ENCODE peak calls at places on chromosomes 13 and 19, in five cellular contexts. B is astrocyte of the cerebellum, R is ascending aorta, U is psoas muscle, X is foreskin keratinocyte. S is an unnamed sample.

GRCh38 chr19:18939922-18940775 is 868 bp downstream of the HOMER3 start:
- DNase-seq in B (no peak), R (peak; percentile 80), U (peak; percentile 76), X (peak; percentile 49), S (no peak)

GRCh38 chr19:45448887-45449299 is 18.9 kb upstream of the FOSB start:
- DNase-seq in B (no peak), R (no peak), U (no peak), X (peak; percentile 92), S (no peak)

GRCh38 chr19:1258707-1259205 is 10.4 kb downstream of the MIDN start:
- DNase-seq in B (no peak), R (no peak), U (no peak), X (no peak), S (no peak)

GRCh38 chr19:51422053-51422448 is 4.6 kb upstream of the SIGLEC10 start:
- DNase-seq in B (peak; percentile 6), R (peak; percentile 83), U (peak; percentile 71), X (peak; percentile 20), S (peak; percentile 92)

GRCh38 chr13:92721610-92722009 is 505.0 kb upstream of the GPC6 start:
- DNase-seq in B (no peak), R (no peak), U (no peak), X (no peak), S (no peak)

GRCh38 chr19:27885361-27885760 is 1327.6 kb downstream of the UQCRFS1 start:
- DNase-seq in B (no peak), R (no peak), U (no peak), X (no peak), S (no peak)

GRCh38 chr19:2438178-2438577 is 10.8 kb upstream of the TIMM13 start:
- DNase-seq in B (no peak), R (no peak), U (no peak), X (no peak), S (no peak)

GRCh38 chr19:45103625-45104319 is 10.8 kb downstream of the PPP1R37 start:
- DNase-seq in B (no peak), R (no peak), U (no peak), X (no peak), S (no peak)

GRCh38 chr13:101115762-101116161 is 300.5 kb downstream of the NALCN start:
- DNase-seq in B (peak; percentile 26), R (no peak), U (no peak), X (peak; percentile 20), S (no peak)

GRCh38 chr13:91280806-91281205 is 66.7 kb upstream of the MIR17HG start:
- DNase-seq in B (no peak), R (no peak), U (no peak), X (peak; percentile 17), S (no peak)

GRCh38 chr19:46386151-46386550 is 27.2 kb downstream of the CCDC8 start:
- DNase-seq in B (no peak), R (peak; percentile 52), U (no peak), X (no peak), S (no peak)

GRCh38 chr13:40292108-40292507 is 374.3 kb downstream of the FOXO1 start:
- DNase-seq in B (no peak), R (no peak), U (no peak), X (no peak), S (no peak)

GRCh38 chr19:288911-289310 is 2.3 kb downstream of the PLPP2 start:
- DNase-seq in B (no peak), R (no peak), U (no peak), X (no peak), S (no peak)

GRCh38 chr13:113862766-113863510 is 938 bp downstream of the GAS6 start:
- DNase-seq in B (no peak), R (no peak), U (peak; percentile 55), X (peak; percentile 34), S (peak; percentile 29)

GRCh38 chr13:46607768-46608553 is 55.0 kb downstream of the LRCH1 start:
- DNase-seq in B (no peak), R (no peak), U (no peak), X (no peak), S (no peak)

GRCh38 chr13:74966814-74967213 is 515.2 kb downstream of the TBC1D4 start:
- DNase-seq in B (no peak), R (no peak), U (no peak), X (no peak), S (no peak)

GRCh38 chr19:19169236-19170052 is 619 bp downstream of the MEF2B start:
- DNase-seq in B (no peak), R (no peak), U (no peak), X (no peak), S (no peak)

GRCh38 chr13:91185294-91185863 is 162.1 kb upstream of the MIR17HG start:
- DNase-seq in B (peak; percentile 15), R (no peak), U (no peak), X (peak; percentile 20), S (no peak)

GRCh38 chr19:11421607-11422098 is 2.5 kb upstream of the RGL3 start:
- DNase-seq in B (no peak), R (no peak), U (peak; percentile 42), X (no peak), S (no peak)

GRCh38 chr13:75357576-75358295 is 124.2 kb downstream of the TBC1D4 start:
- DNase-seq in B (no peak), R (no peak), U (no peak), X (peak; percentile 55), S (no peak)

GRCh38 chr19:2807379-2808128 is 12.1 kb upstream of the ZNF554 start:
- DNase-seq in B (no peak), R (no peak), U (no peak), X (no peak), S (no peak)

GRCh38 chr19:31214086-31214485 is 135.2 kb downstream of the TSHZ3 start:
- DNase-seq in B (peak; percentile 99), R (peak; percentile 89), U (peak; percentile 80), X (peak; percentile 99), S (no peak)

GRCh38 chr19:12913011-12913561 is 6.0 kb downstream of the SYCE2 start:
- DNase-seq in B (peak; percentile 32), R (peak; percentile 77), U (peak; percentile 65), X (no peak), S (no peak)

GRCh38 chr13:24502567-24503375 is 9.8 kb downstream of the PARP4 start:
- DNase-seq in B (no peak), R (no peak), U (peak; percentile 38), X (peak; percentile 78), S (no peak)

GRCh38 chr19:40326201-40326600 is 22.0 kb downstream of the C19orf47 start:
- DNase-seq in B (no peak), R (no peak), U (no peak), X (no peak), S (no peak)

GRCh38 chr19:12938536-12939291 is at the start of gene CALR:
- DNase-seq in B (no peak), R (no peak), U (no peak), X (peak; percentile 30), S (no peak)

GRCh38 chr13:72390909-72391308 is 336.5 kb downstream of the MZT1 start:
- DNase-seq in B (no peak), R (no peak), U (no peak), X (peak; percentile 97), S (no peak)

DNA sequence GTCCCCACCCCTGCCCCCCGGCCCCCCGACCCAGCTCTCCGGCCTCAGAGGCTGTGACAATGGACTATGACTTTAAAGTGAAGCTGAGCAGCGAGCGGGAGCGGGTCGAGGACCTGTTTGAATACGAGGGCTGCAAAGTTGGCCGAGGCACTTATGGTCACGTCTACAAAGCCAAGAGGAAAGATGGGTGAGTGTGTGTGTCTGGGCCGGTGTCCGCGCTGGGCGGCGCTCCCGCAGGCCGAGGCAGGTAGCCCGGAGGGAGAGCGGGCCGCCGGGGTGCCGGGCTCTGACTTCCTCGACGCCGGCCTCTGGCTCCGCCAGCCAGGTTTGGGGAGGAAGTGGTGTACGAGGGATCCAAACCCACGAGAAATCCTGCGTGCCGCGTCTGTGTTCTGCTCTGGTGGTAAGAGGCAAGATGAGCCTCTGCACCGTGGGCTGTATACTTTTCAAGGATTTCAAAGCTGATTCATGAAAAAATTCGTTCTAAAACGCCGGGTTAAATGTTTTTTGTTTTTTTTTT is 714 bp downstream of the CDK8 start:
- DNase-seq in B (no peak), R (peak; percentile 75), U (peak; percentile 57), X (peak; percentile 47), S (peak; percentile 27)
- TF ChIP-seq CTCF in B (no peak), R (no peak), U (no peak), X (peak; percentile 2), S (no peak)

GRCh38 chr13:48233097-48233885 is at the start of gene ITM2B:
- DNase-seq in B (no peak), R (peak; percentile 84), U (peak; percentile 78), X (peak; percentile 45), S (no peak)
- TF ChIP-seq CTCF in B (peak; percentile 28), R (peak; percentile 47), U (peak; percentile 52), X (peak; percentile 68), S (no peak)

DNA sequence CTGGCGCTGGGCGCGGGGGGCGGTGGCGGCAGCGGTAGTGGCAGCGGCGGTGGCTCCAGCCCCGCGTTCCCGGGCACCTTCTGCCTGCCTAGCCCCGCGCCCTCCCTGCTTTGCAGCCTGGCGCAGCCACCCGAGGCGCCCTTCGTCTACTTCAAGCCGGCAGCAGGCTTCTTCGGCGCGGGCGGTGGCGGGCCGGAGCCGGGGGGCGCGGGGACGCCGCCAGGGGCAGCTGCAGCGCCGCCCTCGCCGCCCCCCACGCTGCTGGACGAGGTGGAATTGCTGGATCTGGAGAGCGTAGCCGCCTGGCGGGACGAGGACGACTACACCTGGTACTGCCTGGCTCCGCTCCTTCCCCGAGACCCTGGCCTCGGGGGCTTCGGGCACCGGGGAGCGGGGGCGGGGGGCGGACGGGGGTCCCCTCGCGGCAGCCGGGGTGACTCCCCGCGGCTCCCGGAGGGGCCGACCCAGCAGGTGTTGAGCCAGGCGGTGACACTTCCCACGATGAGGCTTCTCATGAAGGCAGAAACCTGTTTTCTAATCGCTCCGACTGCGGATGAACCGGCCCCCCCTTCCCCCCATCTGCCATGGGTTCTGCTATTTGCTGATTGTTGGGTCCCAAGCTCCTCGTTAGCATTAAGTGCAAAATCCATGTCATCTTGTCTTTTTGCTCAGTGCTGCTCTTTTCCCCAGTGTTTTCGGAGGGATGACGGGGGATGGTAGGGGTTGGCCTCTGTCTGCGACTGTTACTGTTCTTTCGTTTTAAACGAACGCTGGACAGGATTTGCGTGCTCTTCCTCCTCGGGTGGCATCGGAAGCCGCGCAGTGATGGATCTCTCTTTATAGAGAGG is 948 bp downstream of the SLAIN1 start:
- DNase-seq in B (no peak), R (peak; percentile 65), U (peak; percentile 18), X (no peak), S (no peak)
- TF ChIP-seq CTCF in B (no peak), R (no peak), U (no peak), X (no peak), S (no peak)

DNA sequence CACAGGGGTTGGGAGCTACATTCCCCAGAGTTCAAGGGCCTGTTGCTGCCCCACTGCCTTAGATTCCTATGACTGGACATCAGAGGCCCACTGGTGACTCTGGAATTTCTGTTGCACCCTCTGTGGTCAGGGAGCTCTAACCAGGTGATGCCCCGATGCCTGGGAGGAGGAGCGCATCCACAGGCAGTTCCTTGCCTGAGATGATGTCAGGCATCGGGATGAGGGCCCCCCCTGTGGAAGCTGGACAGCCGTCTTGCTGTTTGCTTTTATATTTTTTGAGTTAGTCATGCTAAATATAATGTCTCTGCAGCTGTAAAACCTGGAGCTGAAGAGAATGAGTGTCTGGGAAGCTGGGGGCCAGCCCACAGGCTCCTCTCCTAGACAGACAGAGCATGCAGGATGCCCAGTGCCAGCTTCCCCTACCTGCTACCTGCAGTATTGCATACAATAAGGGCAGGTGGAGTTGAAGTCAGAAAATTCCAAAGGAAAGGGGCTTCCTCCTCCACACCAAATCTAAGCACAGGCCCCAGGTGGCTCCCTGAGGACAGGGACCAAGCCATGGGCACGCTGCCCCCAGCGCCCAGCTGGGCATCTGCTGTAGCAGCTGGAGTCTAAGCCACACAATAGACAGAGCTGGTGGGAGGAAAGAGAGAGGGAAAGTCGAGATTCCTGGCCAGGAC is 16.2 kb downstream of the COL4A2 start:
- DNase-seq in B (peak; percentile 62), R (peak; percentile 67), U (no peak), X (peak; percentile 75), S (no peak)
- TF ChIP-seq CTCF in B (peak; percentile 26), R (no peak), U (no peak), X (peak; percentile 54), S (no peak)

S was measured in omental fat pad.